ENCODE peak calls at places on chromosomes 6 and 20, in four cellular contexts. Q, O, T and J are unnamed samples.

GRCh38 chr20:48930035-48930434 is 8.5 kb downstream of the ARFGEF2 start:
- DNase-seq in Q (no peak), O (no peak), T (no peak), J (no peak)

GRCh38 chr6:121666809-121667208 is 231.4 kb downstream of the GJA1 start:
- DNase-seq in Q (peak), O (peak), T (no peak), J (peak)

GRCh38 chr6:24969343-24969860 is 33.6 kb upstream of the RIPOR2 start:
- DNase-seq in Q (no peak), O (no peak), T (no peak), J (no peak)

GRCh38 chr20:58839991-58840747 is 10.5 kb downstream of the GNAS-AS1 start:
- DNase-seq in Q (no peak), O (no peak), T (no peak), J (no peak)

GRCh38 chr6:122869437-122870024 is 80.5 kb downstream of the SMPDL3A start:
- DNase-seq in Q (peak), O (peak), T (peak), J (peak)

GRCh38 chr20:25000268-25000801 is 7.8 kb upstream of the APMAP start:
- DNase-seq in Q (no peak), O (peak), T (peak), J (no peak)

GRCh38 chr6:159043986-159044385 is 805 bp downstream of the TAGAP start:
- DNase-seq in Q (no peak), O (no peak), T (no peak), J (no peak)

GRCh38 chr6:47075741-47076421 is 33.7 kb upstream of the ADGRF1 start:
- DNase-seq in Q (no peak), O (peak), T (peak), J (no peak)

GRCh38 chr20:59525500-59526241 is 78.7 kb upstream of the PHACTR3 start:
- DNase-seq in Q (no peak), O (peak), T (peak), J (peak)

GRCh38 chr6:167487706-167488664 is 163.1 kb downstream of the TTLL2 start:
- DNase-seq in Q (no peak), O (no peak), T (no peak), J (no peak)

GRCh38 chr20:43265449-43265848 is 75.7 kb upstream of the PTPRT start:
- DNase-seq in Q (no peak), O (no peak), T (no peak), J (no peak)

GRCh38 chr6:90485615-90486277 is 101.1 kb downstream of the MAP3K7 start:
- DNase-seq in Q (no peak), O (no peak), T (no peak), J (no peak)

GRCh38 chr6:41638801-41639555 is 710 bp downstream of the MDFI start:
- DNase-seq in Q (no peak), O (no peak), T (no peak), J (peak)

GRCh38 chr6:170193326-170193821 is 97.5 kb downstream of the DLL1 start:
- DNase-seq in Q (no peak), O (no peak), T (no peak), J (no peak)

GRCh38 chr20:62501801-62502495 is 26.2 kb upstream of the GATA5 start:
- DNase-seq in Q (no peak), O (peak), T (no peak), J (no peak)

GRCh38 chr20:63498950-63499332 is at the start of gene EEF1A2:
- DNase-seq in Q (no peak), O (no peak), T (no peak), J (no peak)

GRCh38 chr20:49219924-49220831 is 962 bp downstream of the DDX27 start:
- DNase-seq in Q (no peak), O (no peak), T (no peak), J (no peak)

GRCh38 chr6:16677458-16677857 is 83.8 kb downstream of the ATXN1 start:
- DNase-seq in Q (no peak), O (no peak), T (no peak), J (no peak)

GRCh38 chr6:98970469-98970868 is 22.7 kb upstream of the FBXL4 start:
- DNase-seq in Q (no peak), O (no peak), T (no peak), J (no peak)

GRCh38 chr20:50197463-50197862 is 6.8 kb downstream of the CEBPB start:
- DNase-seq in Q (no peak), O (no peak), T (no peak), J (no peak)

GRCh38 chr6:138972226-138972665 is 15.8 kb downstream of the REPS1 start:
- DNase-seq in Q (no peak), O (no peak), T (no peak), J (no peak)

GRCh38 chr20:57395111-57395959 is 4.1 kb downstream of the RBM38 start:
- DNase-seq in Q (no peak), O (peak), T (peak), J (no peak)

GRCh38 chr6:4776493-4776966 is 326 bp downstream of the CDYL start:
- DNase-seq in Q (peak), O (no peak), T (no peak), J (peak)

GRCh38 chr6:127058027-127058426 is 60.4 kb upstream of the RSPO3 start:
- DNase-seq in Q (no peak), O (peak), T (no peak), J (no peak)

GRCh38 chr6:43297644-43298564 is at the start of gene SLC22A7:
- DNase-seq in Q (no peak), O (no peak), T (no peak), J (no peak)

GRCh38 chr6:12890171-12890790 is 173.7 kb downstream of the PHACTR1 start:
- DNase-seq in Q (no peak), O (no peak), T (no peak), J (peak)

GRCh38 chr20:25178563-25179438 is 16.7 kb upstream of the ENTPD6 start:
- DNase-seq in Q (no peak), O (peak), T (no peak), J (peak)

GRCh38 chr6:46186583-46186982 is 15.8 kb upstream of the ENPP5 start:
- DNase-seq in Q (no peak), O (no peak), T (no peak), J (no peak)

GRCh38 chr20:51752343-51752951 is 15.7 kb downstream of the ATP9A start:
- DNase-seq in Q (no peak), O (peak), T (no peak), J (no peak)

GRCh38 chr6:142482973-142483372 is 181.2 kb downstream of the ADGRG6 start:
- DNase-seq in Q (no peak), O (no peak), T (no peak), J (no peak)

GRCh38 chr20:53571555-53572286 is 21.9 kb downstream of the ZNF217 start:
- DNase-seq in Q (no peak), O (no peak), T (no peak), J (no peak)

GRCh38 chr6:125170376-125170775 is 16.8 kb downstream of the TPD52L1 start:
- DNase-seq in Q (no peak), O (no peak), T (peak), J (no peak)

GRCh38 chr6:68642081-68642480 is 7.0 kb downstream of the ADGRB3 start:
- DNase-seq in Q (no peak), O (no peak), T (peak), J (no peak)

GRCh38 chr6:134117409-134117808 is 65.0 kb upstream of the SLC2A12 start:
- DNase-seq in Q (peak), O (no peak), T (peak), J (peak)

GRCh38 chr6:64224819-64225218 is 589.2 kb downstream of the PHF3 start:
- DNase-seq in Q (no peak), O (no peak), T (no peak), J (no peak)